ENCODE peak calls at places on chromosomes 2 and 18, in nine cellular contexts. One of them, this sample, is unnamed.

GRCh38 chr2:141331127-141331526 is 799.7 kb downstream of the LRP1B start:
- DNase-seq in transverse colon: no peak
- DNase-seq in sigmoid colon: no peak
- DNase-seq in tibial nerve: no peak
- DNase-seq in H1: no peak
- DNase-seq in A549: peak; percentile 1
- DNase-seq in HepG2: no peak
- DNase-seq in upper lobe of left lung: no peak
- DNase-seq in stomach: no peak
- DNase-seq in this sample: no peak

GRCh38 chr18:62101236-62101635 is 85.6 kb downstream of the PIGN start:
- DNase-seq in transverse colon: no peak
- DNase-seq in sigmoid colon: no peak
- DNase-seq in tibial nerve: no peak
- DNase-seq in H1: no peak
- DNase-seq in A549: no peak
- DNase-seq in HepG2: no peak
- DNase-seq in upper lobe of left lung: no peak
- DNase-seq in stomach: no peak
- DNase-seq in this sample: no peak

GRCh38 chr2:12017499-12018185 is 271.2 kb downstream of the LPIN1 start:
- DNase-seq in transverse colon: no peak
- DNase-seq in sigmoid colon: no peak
- DNase-seq in tibial nerve: no peak
- DNase-seq in H1: no peak
- DNase-seq in A549: no peak
- DNase-seq in HepG2: no peak
- DNase-seq in upper lobe of left lung: no peak
- DNase-seq in stomach: no peak
- DNase-seq in this sample: no peak

GRCh38 chr2:235523486-235524150 is 29.8 kb downstream of the AGAP1 start:
- DNase-seq in transverse colon: no peak
- DNase-seq in sigmoid colon: no peak
- DNase-seq in tibial nerve: no peak
- DNase-seq in H1: no peak
- DNase-seq in A549: no peak
- DNase-seq in HepG2: no peak
- DNase-seq in upper lobe of left lung: peak; percentile 20
- DNase-seq in stomach: no peak
- DNase-seq in this sample: no peak

GRCh38 chr2:28960401-28960800 is 20.7 kb upstream of the TOGARAM2 start:
- DNase-seq in transverse colon: no peak
- DNase-seq in sigmoid colon: no peak
- DNase-seq in tibial nerve: no peak
- DNase-seq in H1: no peak
- DNase-seq in A549: no peak
- DNase-seq in HepG2: no peak
- DNase-seq in upper lobe of left lung: no peak
- DNase-seq in stomach: no peak
- DNase-seq in this sample: no peak

GRCh38 chr2:46460241-46460921 is 19.0 kb upstream of the TMEM247 start:
- DNase-seq in transverse colon: no peak
- DNase-seq in sigmoid colon: peak; percentile 81
- DNase-seq in tibial nerve: peak; percentile 37
- DNase-seq in H1: no peak
- DNase-seq in A549: no peak
- DNase-seq in HepG2: peak; percentile 42
- DNase-seq in upper lobe of left lung: no peak
- DNase-seq in stomach: peak; percentile 33
- DNase-seq in this sample: peak; percentile 37

GRCh38 chr2:147083661-147084060 is 761.2 kb upstream of the ACVR2A start:
- DNase-seq in transverse colon: no peak
- DNase-seq in sigmoid colon: no peak
- DNase-seq in tibial nerve: no peak
- DNase-seq in H1: no peak
- DNase-seq in A549: no peak
- DNase-seq in HepG2: no peak
- DNase-seq in upper lobe of left lung: no peak
- DNase-seq in stomach: no peak
- DNase-seq in this sample: no peak

GRCh38 chr2:140695163-140695562 is 1435.7 kb downstream of the LRP1B start:
- DNase-seq in transverse colon: no peak
- DNase-seq in sigmoid colon: no peak
- DNase-seq in tibial nerve: no peak
- DNase-seq in H1: no peak
- DNase-seq in A549: no peak
- DNase-seq in HepG2: peak; percentile 2
- DNase-seq in upper lobe of left lung: no peak
- DNase-seq in stomach: no peak
- DNase-seq in this sample: no peak

GRCh38 chr18:8427339-8427738 is 181.9 kb upstream of the RAB12 start:
- DNase-seq in transverse colon: no peak
- DNase-seq in sigmoid colon: no peak
- DNase-seq in tibial nerve: no peak
- DNase-seq in H1: no peak
- DNase-seq in A549: no peak
- DNase-seq in HepG2: no peak
- DNase-seq in upper lobe of left lung: no peak
- DNase-seq in stomach: no peak
- DNase-seq in this sample: no peak

GRCh38 chr18:8424917-8425725 is 184.1 kb upstream of the RAB12 start:
- DNase-seq in transverse colon: no peak
- DNase-seq in sigmoid colon: no peak
- DNase-seq in tibial nerve: no peak
- DNase-seq in H1: no peak
- DNase-seq in A549: no peak
- DNase-seq in HepG2: peak; percentile 13
- DNase-seq in upper lobe of left lung: no peak
- DNase-seq in stomach: no peak
- DNase-seq in this sample: no peak

GRCh38 chr18:8424481-8424880 is 184.8 kb upstream of the RAB12 start:
- DNase-seq in transverse colon: no peak
- DNase-seq in sigmoid colon: no peak
- DNase-seq in tibial nerve: no peak
- DNase-seq in H1: no peak
- DNase-seq in A549: no peak
- DNase-seq in HepG2: no peak
- DNase-seq in upper lobe of left lung: no peak
- DNase-seq in stomach: no peak
- DNase-seq in this sample: no peak

GRCh38 chr18:8428951-8429350 is 180.3 kb upstream of the RAB12 start:
- DNase-seq in transverse colon: no peak
- DNase-seq in sigmoid colon: no peak
- DNase-seq in tibial nerve: no peak
- DNase-seq in H1: no peak
- DNase-seq in A549: no peak
- DNase-seq in HepG2: no peak
- DNase-seq in upper lobe of left lung: no peak
- DNase-seq in stomach: no peak
- DNase-seq in this sample: no peak

DNA sequence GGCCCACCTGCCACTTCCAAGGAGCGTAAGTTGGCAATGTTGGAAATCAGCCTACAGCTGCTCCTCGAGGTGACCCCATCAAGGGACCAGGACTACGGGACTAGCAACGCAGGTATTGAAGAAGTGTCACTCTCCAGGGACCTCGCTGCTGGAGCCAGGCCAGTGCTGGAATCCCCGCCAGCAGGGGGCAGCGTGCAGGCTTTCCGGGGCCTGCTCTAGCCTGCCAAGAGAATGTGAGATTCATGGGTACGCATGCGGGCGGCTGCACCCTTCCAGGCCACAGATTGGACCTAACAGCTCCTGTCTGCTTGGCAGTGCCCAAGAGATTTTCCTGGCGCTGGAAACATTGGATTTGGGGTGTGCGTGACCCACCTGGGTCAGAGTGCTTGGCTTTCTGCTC is 182.8 kb upstream of the RAB12 start:
- DNase-seq in transverse colon: no peak
- DNase-seq in sigmoid colon: no peak
- DNase-seq in tibial nerve: no peak
- DNase-seq in H1: peak; percentile 89
- DNase-seq in A549: no peak
- DNase-seq in HepG2: peak; percentile 24
- DNase-seq in upper lobe of left lung: peak; percentile 74
- DNase-seq in stomach: no peak
- DNase-seq in this sample: no peak
- TF ChIP-seq CTCF in transverse colon: no peak
- TF ChIP-seq CTCF in sigmoid colon: no peak
- TF ChIP-seq CTCF in tibial nerve: no peak
- TF ChIP-seq CTCF in H1: peak; percentile 65
- TF ChIP-seq CTCF in A549: peak; percentile 9
- TF ChIP-seq CTCF in HepG2: peak; percentile 72
- TF ChIP-seq CTCF in upper lobe of left lung: no peak
- TF ChIP-seq CTCF in stomach: no peak
- TF ChIP-seq CTCF in this sample: no peak

GRCh38 chr18:50797147-50797546 is 22.7 kb downstream of the MRO start:
- DNase-seq in transverse colon: no peak
- DNase-seq in sigmoid colon: no peak
- DNase-seq in tibial nerve: no peak
- DNase-seq in H1: no peak
- DNase-seq in A549: no peak
- DNase-seq in HepG2: no peak
- DNase-seq in upper lobe of left lung: no peak
- DNase-seq in stomach: peak; percentile 55
- DNase-seq in this sample: no peak

GRCh38 chr18:50793641-50794565 is 25.9 kb downstream of the MRO start:
- DNase-seq in transverse colon: no peak
- DNase-seq in sigmoid colon: no peak
- DNase-seq in tibial nerve: no peak
- DNase-seq in H1: no peak
- DNase-seq in A549: no peak
- DNase-seq in HepG2: no peak
- DNase-seq in upper lobe of left lung: no peak
- DNase-seq in stomach: no peak
- DNase-seq in this sample: no peak

GRCh38 chr18:50792885-50793284 is 26.9 kb downstream of the MRO start:
- DNase-seq in transverse colon: no peak
- DNase-seq in sigmoid colon: no peak
- DNase-seq in tibial nerve: no peak
- DNase-seq in H1: no peak
- DNase-seq in A549: no peak
- DNase-seq in HepG2: no peak
- DNase-seq in upper lobe of left lung: no peak
- DNase-seq in stomach: no peak
- DNase-seq in this sample: no peak

GRCh38 chr18:50791599-50792438 is 28.0 kb downstream of the MRO start:
- DNase-seq in transverse colon: no peak
- DNase-seq in sigmoid colon: no peak
- DNase-seq in tibial nerve: no peak
- DNase-seq in H1: no peak
- DNase-seq in A549: no peak
- DNase-seq in HepG2: no peak
- DNase-seq in upper lobe of left lung: no peak
- DNase-seq in stomach: no peak
- DNase-seq in this sample: no peak

DNA sequence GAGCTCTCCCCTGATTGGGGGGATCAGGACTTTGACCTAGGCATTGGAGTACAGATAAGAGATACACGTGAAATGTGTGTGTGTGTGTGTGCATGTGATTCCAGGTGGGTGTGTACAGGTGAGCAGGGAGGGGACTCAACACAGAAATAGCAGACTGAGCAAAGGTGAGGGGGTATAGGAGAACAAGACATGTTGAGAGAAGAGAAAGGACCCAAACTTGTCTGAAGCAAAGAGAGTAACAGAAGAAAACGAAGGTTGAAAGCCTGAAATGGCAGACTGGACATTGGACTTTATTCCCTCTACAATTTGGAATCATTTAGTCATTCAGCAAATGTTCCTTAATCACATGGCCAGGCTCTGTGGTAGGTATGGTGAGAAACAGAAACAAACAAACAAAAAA is 23.3 kb downstream of the MRO start:
- DNase-seq in transverse colon: no peak
- DNase-seq in sigmoid colon: no peak
- DNase-seq in tibial nerve: no peak
- DNase-seq in H1: no peak
- DNase-seq in A549: no peak
- DNase-seq in HepG2: no peak
- DNase-seq in upper lobe of left lung: no peak
- DNase-seq in stomach: no peak
- DNase-seq in this sample: no peak
- TF ChIP-seq EP300 in transverse colon: no peak
- TF ChIP-seq EP300 in sigmoid colon: no peak
- TF ChIP-seq EP300 in tibial nerve: no peak
- TF ChIP-seq EP300 in H1: no peak
- TF ChIP-seq EP300 in A549: no peak
- TF ChIP-seq EP300 in HepG2: no peak
- TF ChIP-seq EP300 in upper lobe of left lung: no peak
- TF ChIP-seq EP300 in stomach: no peak
- TF ChIP-seq EP300 in this sample: no peak

GRCh38 chr2:70551156-70551555 is 2.5 kb downstream of the TGFA start:
- DNase-seq in transverse colon: no peak
- DNase-seq in sigmoid colon: no peak
- DNase-seq in tibial nerve: no peak
- DNase-seq in H1: no peak
- DNase-seq in A549: no peak
- DNase-seq in HepG2: no peak
- DNase-seq in upper lobe of left lung: no peak
- DNase-seq in stomach: no peak
- DNase-seq in this sample: no peak

GRCh38 chr2:70554338-70554892 is 789 bp upstream of the TGFA start:
- DNase-seq in transverse colon: no peak
- DNase-seq in sigmoid colon: no peak
- DNase-seq in tibial nerve: no peak
- DNase-seq in H1: no peak
- DNase-seq in A549: no peak
- DNase-seq in HepG2: no peak
- DNase-seq in upper lobe of left lung: no peak
- DNase-seq in stomach: no peak
- DNase-seq in this sample: no peak

GRCh38 chr2:70553334-70553583 is 367 bp downstream of the TGFA start:
- DNase-seq in transverse colon: peak; percentile 62
- DNase-seq in sigmoid colon: no peak
- DNase-seq in tibial nerve: peak; percentile 11
- DNase-seq in H1: peak; percentile 78
- DNase-seq in A549: no peak
- DNase-seq in HepG2: peak; percentile 49
- DNase-seq in upper lobe of left lung: peak; percentile 88
- DNase-seq in stomach: peak; percentile 62
- DNase-seq in this sample: no peak

GRCh38 chr2:70552501-70553333 is 909 bp downstream of the TGFA start:
- DNase-seq in transverse colon: peak; percentile 41
- DNase-seq in sigmoid colon: no peak
- DNase-seq in tibial nerve: no peak
- DNase-seq in H1: peak; percentile 59
- DNase-seq in A549: no peak
- DNase-seq in HepG2: no peak
- DNase-seq in upper lobe of left lung: peak; percentile 83
- DNase-seq in stomach: peak; percentile 35
- DNase-seq in this sample: no peak

DNA sequence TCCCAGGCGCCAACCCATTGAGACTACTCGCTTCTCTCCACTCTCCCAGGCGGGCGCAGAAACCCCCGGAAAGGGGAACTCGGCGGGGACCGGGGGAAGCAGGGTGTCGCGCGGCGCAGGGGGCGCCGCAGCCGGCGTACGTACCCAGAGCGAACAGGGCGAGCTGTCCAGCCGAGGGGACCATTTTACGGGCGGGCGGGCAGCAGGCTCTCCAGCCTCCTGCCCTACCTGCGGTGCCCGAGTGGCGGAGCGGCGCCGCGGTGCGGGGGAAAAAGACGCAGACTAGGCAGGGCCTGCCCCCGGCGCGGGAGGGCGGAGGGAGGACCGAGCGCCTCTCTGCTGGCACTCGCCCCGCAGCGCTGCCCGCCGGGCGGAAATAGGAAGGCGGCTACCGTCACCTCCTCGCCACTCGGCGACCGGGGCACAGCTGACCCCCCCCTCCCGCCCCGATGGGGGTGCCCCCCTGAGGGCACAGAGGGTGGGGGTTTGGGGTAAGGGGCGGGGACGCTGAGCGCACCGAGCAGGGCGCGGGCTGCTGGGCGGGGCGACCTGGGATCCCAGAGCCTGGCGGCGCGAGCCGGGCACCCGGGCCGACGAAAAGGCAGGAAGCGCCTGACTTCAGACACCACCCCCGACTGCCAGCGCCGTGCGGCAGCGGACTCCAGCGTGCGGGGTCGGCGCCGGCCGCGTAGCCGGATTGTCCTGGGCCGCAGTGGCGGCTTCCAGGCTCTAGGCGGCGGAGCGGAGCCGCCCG is at the start of gene TGFA:
- DNase-seq in transverse colon: peak; percentile 89
- DNase-seq in sigmoid colon: peak; percentile 71
- DNase-seq in tibial nerve: no peak
- DNase-seq in H1: peak; percentile 88
- DNase-seq in A549: peak; percentile 68
- DNase-seq in HepG2: peak; percentile 91
- DNase-seq in upper lobe of left lung: peak; percentile 96
- DNase-seq in stomach: peak; percentile 86
- DNase-seq in this sample: peak; percentile 47
- TF ChIP-seq POLR2A in transverse colon: peak; percentile 87
- TF ChIP-seq POLR2A in sigmoid colon: no peak
- TF ChIP-seq POLR2A in tibial nerve: peak; percentile 11
- TF ChIP-seq POLR2A in H1: no peak
- TF ChIP-seq POLR2A in A549: peak; percentile 51
- TF ChIP-seq POLR2A in HepG2: peak; percentile 74
- TF ChIP-seq POLR2A in upper lobe of left lung: peak; percentile 49
- TF ChIP-seq POLR2A in stomach: no peak
- TF ChIP-seq POLR2A in this sample: no peak

GRCh38 chr2:33673937-33674336 is 74.8 kb upstream of the FAM98A start:
- DNase-seq in transverse colon: no peak
- DNase-seq in sigmoid colon: no peak
- DNase-seq in tibial nerve: no peak
- DNase-seq in H1: no peak
- DNase-seq in A549: no peak
- DNase-seq in HepG2: no peak
- DNase-seq in upper lobe of left lung: no peak
- DNase-seq in stomach: no peak
- DNase-seq in this sample: no peak
- TF ChIP-seq CTCF in transverse colon: peak; percentile 22
- TF ChIP-seq CTCF in sigmoid colon: peak; percentile 32
- TF ChIP-seq CTCF in tibial nerve: peak; percentile 21
- TF ChIP-seq CTCF in H1: no peak
- TF ChIP-seq CTCF in A549: peak; percentile 48
- TF ChIP-seq CTCF in HepG2: peak; percentile 43
- TF ChIP-seq CTCF in upper lobe of left lung: no peak
- TF ChIP-seq CTCF in stomach: no peak
- TF ChIP-seq CTCF in this sample: peak; percentile 18